ENCODE peak calls at places on chromosome 13, in five cellular contexts. One of them, this sample, is unnamed.

GRCh38 chr13:65461590-65461989 is 1768.5 kb downstream of the PCDH9 start:
- DNase-seq in coronary artery: no peak
- DNase-seq in astrocyte of the spinal cord: peak; percentile 47
- DNase-seq in sciatic nerve: no peak
- DNase-seq in effector memory CD8-positive, alpha-beta T cell: no peak
- DNase-seq in this sample: no peak

GRCh38 chr13:21673592-21674270 is 2.9 kb downstream of the FGF9 start:
- DNase-seq in coronary artery: no peak
- DNase-seq in sciatic nerve: no peak
- DNase-seq in effector memory CD8-positive, alpha-beta T cell: peak; percentile 33
- DNase-seq in astrocyte of the spinal cord: no peak
- DNase-seq in this sample: no peak

GRCh38 chr13:84439108-84439507 is 556.8 kb upstream of the SLITRK1 start:
- DNase-seq in effector memory CD8-positive, alpha-beta T cell: no peak
- DNase-seq in astrocyte of the spinal cord: peak; percentile 55
- DNase-seq in sciatic nerve: no peak
- DNase-seq in coronary artery: no peak
- DNase-seq in this sample: no peak

GRCh38 chr13:41344358-41344757 is 33.3 kb downstream of the NAA16 start:
- DNase-seq in coronary artery: no peak
- DNase-seq in astrocyte of the spinal cord: no peak
- DNase-seq in effector memory CD8-positive, alpha-beta T cell: no peak
- DNase-seq in sciatic nerve: no peak
- DNase-seq in this sample: no peak

GRCh38 chr13:24613128-24613527 is 67.1 kb upstream of the ATP12A start:
- DNase-seq in astrocyte of the spinal cord: no peak
- DNase-seq in coronary artery: peak; percentile 2
- DNase-seq in effector memory CD8-positive, alpha-beta T cell: no peak
- DNase-seq in sciatic nerve: no peak
- DNase-seq in this sample: no peak

GRCh38 chr13:38180100-38180499 is 169.6 kb upstream of the UFM1 start:
- DNase-seq in astrocyte of the spinal cord: peak; percentile 15
- DNase-seq in sciatic nerve: no peak
- DNase-seq in coronary artery: no peak
- DNase-seq in effector memory CD8-positive, alpha-beta T cell: no peak
- DNase-seq in this sample: no peak

GRCh38 chr13:49731766-49732165 is 40.5 kb upstream of the EBPL start:
- DNase-seq in effector memory CD8-positive, alpha-beta T cell: no peak
- DNase-seq in astrocyte of the spinal cord: peak; percentile 76
- DNase-seq in coronary artery: no peak
- DNase-seq in sciatic nerve: no peak
- DNase-seq in this sample: no peak

GRCh38 chr13:98039261-98039660 is 85.8 kb downstream of the IPO5 start:
- DNase-seq in coronary artery: no peak
- DNase-seq in effector memory CD8-positive, alpha-beta T cell: no peak
- DNase-seq in sciatic nerve: no peak
- DNase-seq in astrocyte of the spinal cord: no peak
- DNase-seq in this sample: no peak

GRCh38 chr13:26457212-26457611 is 100.3 kb upstream of the WASF3 start:
- DNase-seq in sciatic nerve: no peak
- DNase-seq in effector memory CD8-positive, alpha-beta T cell: no peak
- DNase-seq in coronary artery: no peak
- DNase-seq in astrocyte of the spinal cord: no peak
- DNase-seq in this sample: no peak

GRCh38 chr13:113224486-113224885 is 15.1 kb downstream of the CUL4A start:
- DNase-seq in astrocyte of the spinal cord: no peak
- DNase-seq in sciatic nerve: no peak
- DNase-seq in coronary artery: no peak
- DNase-seq in effector memory CD8-positive, alpha-beta T cell: no peak
- DNase-seq in this sample: no peak

GRCh38 chr13:76758738-76759137 is 127.5 kb downstream of the KCTD12 start:
- DNase-seq in coronary artery: no peak
- DNase-seq in sciatic nerve: no peak
- DNase-seq in effector memory CD8-positive, alpha-beta T cell: no peak
- DNase-seq in astrocyte of the spinal cord: no peak
- DNase-seq in this sample: no peak

GRCh38 chr13:51148952-51149573 is 38.0 kb upstream of the C13orf42 start:
- DNase-seq in astrocyte of the spinal cord: peak; percentile 72
- DNase-seq in effector memory CD8-positive, alpha-beta T cell: no peak
- DNase-seq in sciatic nerve: peak; percentile 68
- DNase-seq in coronary artery: no peak
- DNase-seq in this sample: no peak

GRCh38 chr13:26037302-26037701 is 14.5 kb downstream of the SHISA2 start:
- DNase-seq in astrocyte of the spinal cord: no peak
- DNase-seq in effector memory CD8-positive, alpha-beta T cell: no peak
- DNase-seq in sciatic nerve: no peak
- DNase-seq in coronary artery: no peak
- DNase-seq in this sample: peak; percentile 30

GRCh38 chr13:73261739-73262216 is 203.0 kb downstream of the KLF5 start:
- DNase-seq in astrocyte of the spinal cord: no peak
- DNase-seq in coronary artery: no peak
- DNase-seq in effector memory CD8-positive, alpha-beta T cell: no peak
- DNase-seq in sciatic nerve: no peak
- DNase-seq in this sample: no peak

GRCh38 chr13:100197116-100197515 is 108.2 kb downstream of the PCCA start:
- DNase-seq in coronary artery: no peak
- DNase-seq in effector memory CD8-positive, alpha-beta T cell: no peak
- DNase-seq in sciatic nerve: no peak
- DNase-seq in astrocyte of the spinal cord: no peak
- DNase-seq in this sample: no peak

GRCh38 chr13:45238945-45239795 is 38.3 kb upstream of the KCTD4 start:
- DNase-seq in sciatic nerve: no peak
- DNase-seq in astrocyte of the spinal cord: peak; percentile 59
- DNase-seq in coronary artery: no peak
- DNase-seq in effector memory CD8-positive, alpha-beta T cell: no peak
- DNase-seq in this sample: no peak

GRCh38 chr13:107376393-107377085 is 808.6 kb upstream of the ARGLU1 start:
- DNase-seq in effector memory CD8-positive, alpha-beta T cell: no peak
- DNase-seq in astrocyte of the spinal cord: peak; percentile 9
- DNase-seq in coronary artery: no peak
- DNase-seq in sciatic nerve: no peak
- DNase-seq in this sample: no peak

GRCh38 chr13:52862358-52863206 is 14.1 kb upstream of the PCDH8 start:
- DNase-seq in coronary artery: no peak
- DNase-seq in sciatic nerve: no peak
- DNase-seq in astrocyte of the spinal cord: no peak
- DNase-seq in effector memory CD8-positive, alpha-beta T cell: no peak
- DNase-seq in this sample: no peak

GRCh38 chr13:77002590-77003190 is 10.8 kb downstream of the CLN5 start:
- DNase-seq in sciatic nerve: no peak
- DNase-seq in coronary artery: no peak
- DNase-seq in astrocyte of the spinal cord: peak; percentile 49
- DNase-seq in effector memory CD8-positive, alpha-beta T cell: no peak
- DNase-seq in this sample: no peak

GRCh38 chr13:100300708-100301107 is 211.8 kb downstream of the PCCA start:
- DNase-seq in effector memory CD8-positive, alpha-beta T cell: no peak
- DNase-seq in coronary artery: no peak
- DNase-seq in sciatic nerve: no peak
- DNase-seq in astrocyte of the spinal cord: no peak
- DNase-seq in this sample: no peak

GRCh38 chr13:59423708-59424355 is 739.9 kb downstream of the DIAPH3 start:
- DNase-seq in sciatic nerve: no peak
- DNase-seq in effector memory CD8-positive, alpha-beta T cell: no peak
- DNase-seq in astrocyte of the spinal cord: no peak
- DNase-seq in coronary artery: no peak
- DNase-seq in this sample: no peak

GRCh38 chr13:110916671-110917142 is 1.8 kb upstream of the ANKRD10 start:
- DNase-seq in coronary artery: no peak
- DNase-seq in sciatic nerve: no peak
- DNase-seq in astrocyte of the spinal cord: peak; percentile 79
- DNase-seq in effector memory CD8-positive, alpha-beta T cell: no peak
- DNase-seq in this sample: no peak

GRCh38 chr13:88303157-88303556 is 632.0 kb downstream of the SLITRK5 start:
- DNase-seq in astrocyte of the spinal cord: no peak
- DNase-seq in sciatic nerve: no peak
- DNase-seq in coronary artery: no peak
- DNase-seq in effector memory CD8-positive, alpha-beta T cell: no peak
- DNase-seq in this sample: no peak

GRCh38 chr13:84609716-84610115 is 727.4 kb upstream of the SLITRK1 start:
- DNase-seq in sciatic nerve: no peak
- DNase-seq in coronary artery: no peak
- DNase-seq in astrocyte of the spinal cord: peak; percentile 67
- DNase-seq in effector memory CD8-positive, alpha-beta T cell: no peak
- DNase-seq in this sample: no peak

GRCh38 chr13:32073180-32073864 is 41.7 kb downstream of the FRY start:
- DNase-seq in astrocyte of the spinal cord: no peak
- DNase-seq in effector memory CD8-positive, alpha-beta T cell: no peak
- DNase-seq in sciatic nerve: no peak
- DNase-seq in coronary artery: no peak
- DNase-seq in this sample: no peak

GRCh38 chr13:50838031-50838430 is 5.5 kb downstream of the DLEU7 start:
- DNase-seq in effector memory CD8-positive, alpha-beta T cell: no peak
- DNase-seq in sciatic nerve: no peak
- DNase-seq in coronary artery: no peak
- DNase-seq in astrocyte of the spinal cord: no peak
- DNase-seq in this sample: no peak

GRCh38 chr13:46367622-46368327 is 19.3 kb downstream of the RUBCNL start:
- DNase-seq in sciatic nerve: no peak
- DNase-seq in coronary artery: no peak
- DNase-seq in astrocyte of the spinal cord: peak; percentile 50
- DNase-seq in effector memory CD8-positive, alpha-beta T cell: no peak
- DNase-seq in this sample: no peak

GRCh38 chr13:66657165-66657895 is 572.8 kb downstream of the PCDH9 start:
- DNase-seq in coronary artery: no peak
- DNase-seq in sciatic nerve: no peak
- DNase-seq in effector memory CD8-positive, alpha-beta T cell: no peak
- DNase-seq in astrocyte of the spinal cord: peak; percentile 98
- DNase-seq in this sample: peak; percentile 17

GRCh38 chr13:89899302-89900103 is 1448.0 kb upstream of the MIR17HG start:
- DNase-seq in sciatic nerve: no peak
- DNase-seq in effector memory CD8-positive, alpha-beta T cell: no peak
- DNase-seq in astrocyte of the spinal cord: no peak
- DNase-seq in coronary artery: no peak
- DNase-seq in this sample: no peak

GRCh38 chr13:93180376-93180966 is 46.1 kb upstream of the GPC6 start:
- DNase-seq in effector memory CD8-positive, alpha-beta T cell: no peak
- DNase-seq in coronary artery: no peak
- DNase-seq in sciatic nerve: no peak
- DNase-seq in astrocyte of the spinal cord: peak; percentile 51
- DNase-seq in this sample: no peak